ENCODE peak calls at places on chromosomes 2 and 18, in four cellular contexts. H, U, O and Z are unnamed samples.

GRCh38 chr18:25724121-25724520 is 366.3 kb downstream of the SS18 start:
- DNase-seq in U (no peak), H (no peak), O (no peak), Z (no peak)

GRCh38 chr18:61921621-61922235 is 28.9 kb upstream of the RNF152 start:
- DNase-seq in U (peak), O (no peak), H (no peak), Z (no peak)

GRCh38 chr2:64204006-64204632 is 59.9 kb upstream of the PELI1 start:
- DNase-seq in H (no peak), O (peak), U (peak), Z (peak)

GRCh38 chr18:77067315-77068061 is 65.1 kb downstream of the MBP start:
- DNase-seq in H (peak), U (peak), O (peak), Z (no peak)

GRCh38 chr2:86704482-86704971 is 15.6 kb upstream of the RMND5A start:
- DNase-seq in H (peak), O (peak), U (no peak), Z (no peak)

GRCh38 chr2:127118038-127118437 is 11.1 kb upstream of the BIN1 start:
- DNase-seq in U (peak), O (peak), H (no peak), Z (no peak)

GRCh38 chr2:49271060-49271665 is 116.8 kb upstream of the FSHR start:
- DNase-seq in O (no peak), U (no peak), H (no peak), Z (no peak)

GRCh38 chr2:45935791-45936622 is 284.5 kb downstream of the PRKCE start:
- DNase-seq in O (peak), U (peak), H (peak), Z (peak)

GRCh38 chr2:190149942-190150341 is 87.4 kb upstream of the MSTN start:
- DNase-seq in H (no peak), U (no peak), O (no peak), Z (no peak)

GRCh38 chr2:228039752-228040534 is 141.5 kb downstream of the SPHKAP start:
- DNase-seq in H (peak), O (no peak), U (no peak), Z (no peak)

GRCh38 chr2:42967959-42968674 is 175.7 kb upstream of the HAAO start:
- DNase-seq in H (peak), U (no peak), O (no peak), Z (no peak)

GRCh38 chr18:47063070-47063469 is 27.6 kb upstream of the ELOA2 start:
- DNase-seq in H (no peak), O (no peak), U (no peak), Z (no peak)

GRCh38 chr18:48772457-48772856 is 178.3 kb downstream of the SMAD7 start:
- DNase-seq in O (no peak), U (no peak), H (no peak), Z (no peak)

GRCh38 chr2:239952665-239953417 is 72.3 kb downstream of the NDUFA10 start:
- DNase-seq in O (no peak), U (peak), H (no peak), Z (no peak)

GRCh38 chr18:55401638-55402191 is 186.3 kb downstream of the TCF4 start:
- DNase-seq in U (no peak), H (peak), O (no peak), Z (no peak)

GRCh38 chr2:44894058-44894457 is 47.4 kb upstream of the SIX3 start:
- DNase-seq in H (no peak), U (no peak), O (no peak), Z (peak)

GRCh38 chr18:8684577-8684976 is 20.8 kb upstream of the MTCL1 start:
- DNase-seq in U (no peak), H (no peak), O (peak), Z (no peak)

GRCh38 chr2:60880988-60881932 is at the start of gene REL:
- DNase-seq in U (peak), O (peak), H (peak), Z (peak)
- TF ChIP-seq CTCF in U (no peak), O (no peak), H (peak), Z (peak)

GRCh38 chr2:191844706-191845105 is 2.2 kb downstream of the CAVIN2 start:
- DNase-seq in O (no peak), H (peak), U (no peak), Z (no peak)

GRCh38 chr2:191836853-191837769 is 9.8 kb downstream of the CAVIN2 start:
- DNase-seq in H (no peak), U (no peak), O (no peak), Z (no peak)

GRCh38 chr2:191838526-191838925 is 8.4 kb downstream of the CAVIN2 start:
- DNase-seq in U (no peak), H (no peak), O (no peak), Z (no peak)

GRCh38 chr2:191839918-191840804 is 6.7 kb downstream of the CAVIN2 start:
- DNase-seq in H (no peak), O (no peak), U (no peak), Z (no peak)

GRCh38 chr2:191840916-191841315 is 6.0 kb downstream of the CAVIN2 start:
- DNase-seq in H (no peak), O (no peak), U (no peak), Z (no peak)
- H3K4me3 ChIP-seq in H (no peak), O (no peak), U (no peak), Z (no peak)

GRCh38 chr2:206800501-206801416 is 35.4 kb downstream of the FASTKD2 start:
- DNase-seq in U (no peak), O (peak), H (peak), Z (peak)
- TF ChIP-seq CTCF in U (peak), O (peak), H (peak), Z (peak)

GRCh38 chr2:18521084-18521483 is 39.4 kb downstream of the RDH14 start:
- DNase-seq in O (no peak), U (no peak), H (no peak), Z (no peak)
- H3K4me3 ChIP-seq in O (no peak), U (no peak), H (no peak), Z (no peak)

DNA sequence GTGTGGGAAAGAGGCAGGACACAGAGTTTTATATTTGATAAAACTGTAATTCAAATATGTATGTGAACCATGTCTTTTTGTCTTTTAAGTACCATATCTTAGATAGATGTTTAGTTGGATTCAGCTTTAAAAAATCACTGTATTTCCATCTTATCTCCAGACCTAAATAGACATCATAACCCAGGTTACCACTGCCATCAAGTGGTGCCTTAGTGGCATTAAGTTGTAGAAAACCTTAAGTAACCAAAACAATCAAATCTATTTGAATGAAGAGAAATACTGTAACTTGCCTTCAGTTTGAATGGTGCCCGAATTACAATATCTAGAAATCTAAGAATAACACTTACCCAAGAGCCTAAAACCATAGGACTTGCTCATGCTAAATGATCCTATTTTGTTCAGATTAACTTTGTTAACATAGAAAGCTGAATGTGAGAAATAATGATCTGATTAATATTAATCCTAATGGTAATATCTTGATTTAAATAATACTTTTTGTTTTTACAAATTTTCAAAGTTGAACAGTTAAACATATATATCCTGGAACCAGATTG is 92.5 kb upstream of the MAP2 start:
- DNase-seq in U (no peak), H (peak), O (no peak), Z (peak)
- TF ChIP-seq CTCF in U (no peak), H (peak), O (no peak), Z (no peak)

GRCh38 chr2:160402498-160402897 is 91.1 kb downstream of the RBMS1 start:
- DNase-seq in U (no peak), O (no peak), H (no peak), Z (no peak)

GRCh38 chr2:160399880-160400279 is 93.7 kb downstream of the RBMS1 start:
- DNase-seq in H (no peak), U (no peak), O (no peak), Z (no peak)

GRCh38 chr2:160401895-160402294 is 91.7 kb downstream of the RBMS1 start:
- DNase-seq in O (no peak), H (no peak), U (no peak), Z (no peak)

GRCh38 chr2:160394153-160394552 is 99.5 kb downstream of the RBMS1 start:
- DNase-seq in U (no peak), H (no peak), O (no peak), Z (peak)

GRCh38 chr2:160397530-160397865 is 96.1 kb downstream of the RBMS1 start:
- DNase-seq in U (no peak), O (no peak), H (no peak), Z (no peak)
- H3K4me3 ChIP-seq in U (no peak), O (no peak), H (no peak), Z (no peak)

DNA sequence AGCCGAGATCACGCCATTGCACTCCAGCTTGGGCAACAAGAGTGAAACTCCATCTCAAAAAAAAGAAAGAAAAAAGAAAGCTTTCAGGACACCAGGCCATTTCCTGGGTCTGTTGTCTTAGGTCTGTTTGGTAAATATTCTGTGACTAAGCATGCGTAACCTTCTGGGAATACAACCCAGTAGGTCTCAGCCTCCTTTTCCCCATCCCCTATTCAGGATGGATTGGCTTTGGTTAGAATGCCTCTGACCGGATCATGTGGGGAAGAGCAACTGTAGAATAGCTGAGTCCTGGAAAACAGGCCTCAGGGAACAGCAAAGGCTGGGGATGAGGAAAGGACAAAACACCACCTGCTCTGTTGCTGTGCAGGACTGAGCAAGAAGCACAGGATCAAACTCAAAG is 1.6 kb upstream of the PDCL3 start:
- DNase-seq in O (no peak), H (no peak), U (no peak), Z (no peak)
- TF ChIP-seq CTCF in O (no peak), H (no peak), U (no peak), Z (no peak)